ENCODE peak calls at places on chromosomes 3 and 15, in six cellular contexts. O is A549, S is GM06990, E is PC-9, L is AG09319, H is RWPE2. N is an unnamed sample.

GRCh38 chr3:4751057-4752051 is 227.9 kb upstream of the BHLHE40 start:
- DNase-seq in O (peak), S (peak), E (peak), L (peak), H (no peak), N (no peak)

GRCh38 chr15:52699457-52699856 is 20.3 kb upstream of the ATOSA start:
- DNase-seq in O (no peak), S (no peak), E (no peak), L (no peak), H (no peak), N (no peak)

GRCh38 chr3:126927405-126927750 is 55.5 kb upstream of the PLXNA1 start:
- DNase-seq in O (no peak), S (no peak), E (no peak), L (no peak), H (no peak), N (no peak)

GRCh38 chr3:69451594-69451993 is 65.7 kb upstream of the FRMD4B start:
- DNase-seq in O (no peak), S (no peak), E (no peak), L (no peak), H (no peak), N (no peak)

GRCh38 chr3:9507586-9508578 is 45.7 kb downstream of the LHFPL4 start:
- DNase-seq in O (no peak), S (no peak), E (no peak), L (no peak), H (no peak), N (no peak)

GRCh38 chr3:184275961-184276910 is at the start of gene ECE2:
- DNase-seq in O (no peak), S (no peak), E (no peak), L (no peak), H (no peak), N (no peak)

GRCh38 chr3:190505381-190506003 is 8.4 kb upstream of the IL1RAP start:
- DNase-seq in O (no peak), S (no peak), E (no peak), L (no peak), H (no peak), N (no peak)

GRCh38 chr3:25038907-25039306 is 389.2 kb upstream of the RARB start:
- DNase-seq in O (no peak), S (no peak), E (no peak), L (no peak), H (no peak), N (no peak)

GRCh38 chr3:14472471-14473351 is 67.4 kb downstream of the GRIP2 start:
- DNase-seq in O (peak), S (no peak), E (peak), L (no peak), H (peak), N (peak)

GRCh38 chr3:8640223-8640622 is 4.4 kb downstream of the SSUH2 start:
- DNase-seq in O (no peak), S (no peak), E (no peak), L (no peak), H (peak), N (no peak)

GRCh38 chr3:192833177-192833890 is 84.3 kb downstream of the MB21D2 start:
- DNase-seq in O (peak), S (no peak), E (no peak), L (no peak), H (no peak), N (no peak)

GRCh38 chr3:64399205-64399800 is 174.0 kb upstream of the PRICKLE2 start:
- DNase-seq in O (peak), S (no peak), E (no peak), L (peak), H (no peak), N (no peak)

GRCh38 chr3:9765865-9766264 is 3.9 kb downstream of the CAMK1 start:
- DNase-seq in O (no peak), S (no peak), E (no peak), L (no peak), H (no peak), N (no peak)

GRCh38 chr15:55108448-55108847 is 88.3 kb downstream of the RSL24D1 start:
- DNase-seq in O (no peak), S (no peak), E (no peak), L (no peak), H (no peak), N (no peak)

GRCh38 chr3:127665586-127665985 is 7.2 kb upstream of the ABTB1 start:
- DNase-seq in O (no peak), S (no peak), E (no peak), L (no peak), H (no peak), N (no peak)

DNA sequence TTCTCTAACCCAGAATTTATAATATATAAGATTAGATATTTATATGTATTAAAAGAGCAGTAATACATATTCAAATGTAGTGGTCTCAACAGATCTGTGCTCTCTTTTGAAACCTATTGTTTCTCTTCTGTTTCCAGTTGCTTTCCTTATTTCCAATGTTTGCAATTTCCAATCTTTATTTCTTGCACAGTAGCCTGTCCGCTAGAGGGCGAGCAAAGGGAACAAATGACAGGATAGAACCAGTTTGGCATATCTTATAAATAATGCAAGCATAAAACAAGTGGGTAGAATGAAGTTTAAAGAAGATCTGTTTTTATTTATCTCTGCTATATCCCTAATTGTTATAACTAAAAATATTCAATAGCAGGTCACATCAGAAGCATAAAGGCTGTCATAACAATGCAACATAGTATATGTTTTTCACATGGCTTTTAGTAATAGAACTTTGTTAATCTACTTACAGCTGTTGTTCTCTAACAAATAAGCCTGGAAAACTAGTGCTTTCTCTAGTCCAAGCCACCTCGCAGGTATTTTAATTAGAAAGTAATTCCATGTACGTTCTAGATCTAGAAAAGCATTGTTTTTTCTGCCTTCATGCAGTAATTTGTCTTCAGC is 15.1 kb upstream of the TCAIM start:
- DNase-seq in O (peak), S (no peak), E (no peak), L (peak), H (no peak), N (peak)
- TF ChIP-seq CTCF in O (peak), S (peak), E (peak), L (peak), H (peak), N (peak)

DNA sequence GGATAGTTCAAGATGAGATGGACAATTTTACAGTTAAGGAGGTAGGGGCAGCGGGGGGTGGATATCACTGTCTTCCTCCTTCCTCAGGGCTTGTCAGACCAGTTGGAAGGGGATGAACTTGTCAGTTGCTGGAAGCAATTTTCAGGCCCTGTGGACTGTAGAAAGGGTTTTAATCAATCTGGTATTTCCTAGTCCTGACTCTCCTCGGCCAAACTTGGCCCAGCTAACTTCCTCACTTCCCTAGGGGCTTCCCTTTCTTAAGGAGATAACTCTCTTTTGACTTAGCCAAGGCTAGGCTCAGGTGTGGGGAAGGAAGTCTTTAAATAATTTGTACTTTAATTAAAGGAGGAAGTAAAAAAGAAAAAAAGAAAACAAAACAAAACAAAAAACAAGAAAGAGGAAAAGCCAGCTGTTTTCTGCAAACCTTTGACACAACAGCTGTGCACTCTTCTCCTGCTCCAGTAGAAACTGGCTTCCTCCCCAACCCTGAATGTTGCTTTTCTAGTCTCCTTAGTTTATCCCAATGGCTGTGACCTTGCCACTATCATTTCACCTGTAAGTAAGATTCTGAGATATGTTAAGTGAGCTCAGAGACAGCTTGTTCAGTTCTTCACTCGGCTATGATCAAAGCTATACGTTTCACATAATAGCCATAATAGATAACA is 53.0 kb upstream of the ST3GAL6 start:
- DNase-seq in O (no peak), S (no peak), E (peak), L (no peak), H (no peak), N (no peak)
- TF ChIP-seq CTCF in O (no peak), S (no peak), E (no peak), L (no peak), H (no peak), N (no peak)

GRCh38 chr3:99928758-99929408 is 111.2 kb downstream of the CMSS1 start:
- DNase-seq in O (no peak), S (no peak), E (no peak), L (no peak), H (no peak), N (no peak)
- TF ChIP-seq CTCF in O (no peak), S (no peak), E (no peak), L (no peak), H (no peak), N (no peak)

GRCh38 chr3:172333692-172334457 is 114.4 kb downstream of the GHSR start:
- DNase-seq in O (no peak), S (no peak), E (peak), L (no peak), H (no peak), N (no peak)
- TF ChIP-seq CTCF in O (peak), S (no peak), E (no peak), L (no peak), H (peak), N (no peak)

DNA sequence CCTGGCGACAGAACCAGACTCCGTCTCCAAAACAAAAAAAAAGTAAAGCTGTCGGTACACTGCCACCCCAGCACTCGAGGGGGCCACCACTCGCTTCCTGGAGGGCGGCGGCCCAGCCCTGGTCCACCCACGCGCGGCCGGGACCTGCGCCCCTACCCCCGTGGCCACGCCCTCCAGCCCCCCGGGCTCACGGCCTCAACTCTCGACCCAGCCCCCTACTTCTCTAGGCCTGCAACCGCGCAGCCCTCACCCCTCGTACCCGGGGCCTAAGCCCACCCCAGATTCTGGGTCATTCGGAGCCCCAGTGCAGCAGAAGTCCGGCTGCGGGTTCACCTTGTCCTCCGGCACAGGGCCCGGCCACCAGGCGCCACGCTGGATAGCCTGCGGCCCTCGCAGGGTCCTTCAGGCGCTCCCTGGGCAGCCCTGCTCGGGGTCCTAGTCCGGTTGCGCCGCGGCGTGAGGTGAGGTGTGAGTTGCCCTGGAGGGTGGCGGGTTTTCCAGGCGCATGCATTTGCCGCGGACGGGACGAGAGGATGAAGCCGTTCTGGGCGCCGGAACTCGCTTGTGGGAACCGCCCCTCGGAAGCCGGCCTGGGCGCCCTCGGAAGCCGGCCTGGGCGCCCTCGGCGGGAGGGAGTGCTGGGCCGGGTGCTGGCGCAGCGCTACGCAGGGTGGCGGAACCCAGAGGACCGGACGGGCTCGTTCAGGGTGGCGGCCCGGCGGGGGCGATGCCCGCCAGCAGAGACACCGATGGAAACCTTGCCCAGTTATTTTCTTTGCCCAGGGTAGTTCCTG is 32.2 kb downstream of the SPINK8 start:
- DNase-seq in O (peak), S (peak), E (peak), L (peak), H (peak), N (peak)
- TF ChIP-seq CTCF in O (no peak), S (no peak), E (no peak), L (no peak), H (no peak), N (no peak)

GRCh38 chr3:129604223-129604941 is 2.1 kb downstream of the PLXND1 start:
- DNase-seq in O (no peak), S (no peak), E (no peak), L (no peak), H (no peak), N (no peak)

GRCh38 chr3:129606522-129607390 is at the start of gene PLXND1:
- DNase-seq in O (peak), S (no peak), E (no peak), L (no peak), H (no peak), N (no peak)

GRCh38 chr3:129604942-129605592 is 1.4 kb downstream of the PLXND1 start:
- DNase-seq in O (no peak), S (no peak), E (no peak), L (no peak), H (no peak), N (no peak)

GRCh38 chr3:129607391-129608068 is 1.1 kb upstream of the PLXND1 start:
- DNase-seq in O (no peak), S (no peak), E (no peak), L (no peak), H (no peak), N (no peak)

DNA sequence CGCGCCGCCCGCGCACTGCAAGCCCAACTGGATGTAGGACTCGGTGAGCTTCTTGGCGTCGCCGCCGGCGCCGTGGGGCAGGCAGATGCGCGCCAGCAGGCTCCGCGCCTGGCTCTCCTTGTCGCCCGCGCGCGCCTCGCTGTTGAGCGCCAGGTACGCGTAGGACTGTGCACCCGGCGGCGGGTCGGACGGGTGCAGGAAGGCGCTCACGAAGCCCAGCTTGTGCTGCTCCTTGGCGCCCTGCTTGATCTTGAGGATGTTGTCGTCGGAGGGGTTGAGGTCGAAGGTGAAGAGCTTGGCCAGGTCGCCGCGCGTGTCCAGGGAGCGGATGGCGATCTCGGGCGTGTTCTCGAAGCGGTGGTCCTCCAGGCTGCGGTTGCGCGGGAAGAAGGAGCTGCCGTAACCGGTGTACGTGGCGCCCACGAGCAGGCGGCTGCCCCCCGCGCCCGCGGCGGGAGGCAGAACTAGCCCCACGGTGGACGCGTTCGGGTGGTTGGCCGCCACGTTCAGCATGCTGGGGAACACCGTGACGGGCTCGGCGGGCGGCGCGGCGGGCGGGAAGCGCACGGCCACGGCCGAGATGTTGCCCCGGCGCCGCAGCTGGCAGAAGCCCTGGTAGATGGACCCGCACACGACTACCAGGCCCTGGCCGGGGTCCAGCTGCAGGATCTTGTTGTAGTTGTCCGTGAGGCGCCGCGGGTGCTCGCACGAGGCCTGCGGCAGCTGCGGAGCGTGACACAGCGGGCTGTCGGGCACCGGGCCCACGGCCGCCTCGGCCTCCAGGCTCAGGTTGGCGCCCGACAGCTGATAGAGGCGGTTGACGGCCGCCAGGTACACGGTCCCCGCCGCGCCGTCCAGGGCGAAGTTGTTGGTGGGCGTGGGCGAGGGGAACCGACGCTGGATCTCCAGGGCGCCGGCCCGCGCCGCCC is 619 bp downstream of the PLXND1 start:
- DNase-seq in O (peak), S (peak), E (no peak), L (no peak), H (no peak), N (no peak)
- TF ChIP-seq CTCF in O (no peak), S (no peak), E (no peak), L (no peak), H (no peak), N (no peak)